ENCODE peak calls at places on chromosomes 6 and 20, in four cellular contexts. One of them, this sample, is unnamed.

GRCh38 chr6:82364087-82365010 is 732 bp downstream of the TPBG start:
- DNase-seq in NCI-H774: peak
- DNase-seq in astrocyte of the cerebellum: no peak
- DNase-seq in stimulated activated CD4-positive, alpha-beta T cell treated with anti-CD3 and anti-CD28 coated beads, Interleukin-1b, Interleukin-23, amount 100 ng/mL, for 48 hours: no peak
- DNase-seq in this sample: no peak

GRCh38 chr20:34165246-34165645 is 53.2 kb upstream of the EIF2S2 start:
- DNase-seq in stimulated activated CD4-positive, alpha-beta T cell treated with anti-CD3 and anti-CD28 coated beads, Interleukin-1b, Interleukin-23, amount 100 ng/mL, for 48 hours: no peak
- DNase-seq in astrocyte of the cerebellum: no peak
- DNase-seq in NCI-H774: no peak
- DNase-seq in this sample: no peak

GRCh38 chr6:73514746-73515110 is 6.1 kb downstream of the EEF1A1 start:
- DNase-seq in NCI-H774: no peak
- DNase-seq in astrocyte of the cerebellum: no peak
- DNase-seq in stimulated activated CD4-positive, alpha-beta T cell treated with anti-CD3 and anti-CD28 coated beads, Interleukin-1b, Interleukin-23, amount 100 ng/mL, for 48 hours: no peak
- DNase-seq in this sample: no peak

GRCh38 chr6:18263561-18264337 is 581 bp downstream of the DEK start:
- DNase-seq in astrocyte of the cerebellum: no peak
- DNase-seq in stimulated activated CD4-positive, alpha-beta T cell treated with anti-CD3 and anti-CD28 coated beads, Interleukin-1b, Interleukin-23, amount 100 ng/mL, for 48 hours: peak
- DNase-seq in NCI-H774: peak
- DNase-seq in this sample: no peak

GRCh38 chr20:53677447-53678314 is 84.0 kb upstream of the ZNF217 start:
- DNase-seq in stimulated activated CD4-positive, alpha-beta T cell treated with anti-CD3 and anti-CD28 coated beads, Interleukin-1b, Interleukin-23, amount 100 ng/mL, for 48 hours: peak
- DNase-seq in NCI-H774: no peak
- DNase-seq in astrocyte of the cerebellum: no peak
- DNase-seq in this sample: peak

GRCh38 chr6:3456794-3457709 is at the start of gene SLC22A23:
- DNase-seq in astrocyte of the cerebellum: no peak
- DNase-seq in stimulated activated CD4-positive, alpha-beta T cell treated with anti-CD3 and anti-CD28 coated beads, Interleukin-1b, Interleukin-23, amount 100 ng/mL, for 48 hours: peak
- DNase-seq in NCI-H774: peak
- DNase-seq in this sample: peak

GRCh38 chr6:167925011-167925410 is 72.5 kb upstream of the KIF25 start:
- DNase-seq in NCI-H774: no peak
- DNase-seq in astrocyte of the cerebellum: no peak
- DNase-seq in stimulated activated CD4-positive, alpha-beta T cell treated with anti-CD3 and anti-CD28 coated beads, Interleukin-1b, Interleukin-23, amount 100 ng/mL, for 48 hours: no peak
- DNase-seq in this sample: no peak

GRCh38 chr6:164581563-164581962 is 727.8 kb downstream of the C6orf118 start:
- DNase-seq in astrocyte of the cerebellum: no peak
- DNase-seq in NCI-H774: no peak
- DNase-seq in stimulated activated CD4-positive, alpha-beta T cell treated with anti-CD3 and anti-CD28 coated beads, Interleukin-1b, Interleukin-23, amount 100 ng/mL, for 48 hours: no peak
- DNase-seq in this sample: no peak

GRCh38 chr20:36700438-36700837 is 45.5 kb downstream of the NDRG3 start:
- DNase-seq in NCI-H774: no peak
- DNase-seq in stimulated activated CD4-positive, alpha-beta T cell treated with anti-CD3 and anti-CD28 coated beads, Interleukin-1b, Interleukin-23, amount 100 ng/mL, for 48 hours: no peak
- DNase-seq in astrocyte of the cerebellum: no peak
- DNase-seq in this sample: no peak

GRCh38 chr6:56760842-56761241 is 118.2 kb upstream of the DST start:
- DNase-seq in stimulated activated CD4-positive, alpha-beta T cell treated with anti-CD3 and anti-CD28 coated beads, Interleukin-1b, Interleukin-23, amount 100 ng/mL, for 48 hours: no peak
- DNase-seq in NCI-H774: no peak
- DNase-seq in astrocyte of the cerebellum: no peak
- DNase-seq in this sample: no peak

GRCh38 chr20:34061695-34062094 is 50.3 kb downstream of the EIF2S2 start:
- DNase-seq in stimulated activated CD4-positive, alpha-beta T cell treated with anti-CD3 and anti-CD28 coated beads, Interleukin-1b, Interleukin-23, amount 100 ng/mL, for 48 hours: no peak
- DNase-seq in astrocyte of the cerebellum: no peak
- DNase-seq in NCI-H774: no peak
- DNase-seq in this sample: no peak

GRCh38 chr6:25623874-25624273 is 28.1 kb upstream of the SCGN start:
- DNase-seq in NCI-H774: no peak
- DNase-seq in astrocyte of the cerebellum: no peak
- DNase-seq in stimulated activated CD4-positive, alpha-beta T cell treated with anti-CD3 and anti-CD28 coated beads, Interleukin-1b, Interleukin-23, amount 100 ng/mL, for 48 hours: no peak
- DNase-seq in this sample: no peak

GRCh38 chr6:89351632-89352328 is 742 bp downstream of the UBE2J1 start:
- DNase-seq in NCI-H774: no peak
- DNase-seq in astrocyte of the cerebellum: no peak
- DNase-seq in stimulated activated CD4-positive, alpha-beta T cell treated with anti-CD3 and anti-CD28 coated beads, Interleukin-1b, Interleukin-23, amount 100 ng/mL, for 48 hours: no peak
- DNase-seq in this sample: no peak

GRCh38 chr20:2986466-2986865 is 57.0 kb upstream of the GNRH2 start:
- DNase-seq in stimulated activated CD4-positive, alpha-beta T cell treated with anti-CD3 and anti-CD28 coated beads, Interleukin-1b, Interleukin-23, amount 100 ng/mL, for 48 hours: peak
- DNase-seq in astrocyte of the cerebellum: no peak
- DNase-seq in NCI-H774: no peak
- DNase-seq in this sample: no peak

GRCh38 chr6:63685453-63686379 is 50.1 kb downstream of the PHF3 start:
- DNase-seq in astrocyte of the cerebellum: no peak
- DNase-seq in NCI-H774: no peak
- DNase-seq in stimulated activated CD4-positive, alpha-beta T cell treated with anti-CD3 and anti-CD28 coated beads, Interleukin-1b, Interleukin-23, amount 100 ng/mL, for 48 hours: no peak
- DNase-seq in this sample: no peak

GRCh38 chr6:146444195-146444594 is 99.4 kb upstream of the RAB32 start:
- DNase-seq in stimulated activated CD4-positive, alpha-beta T cell treated with anti-CD3 and anti-CD28 coated beads, Interleukin-1b, Interleukin-23, amount 100 ng/mL, for 48 hours: no peak
- DNase-seq in NCI-H774: no peak
- DNase-seq in astrocyte of the cerebellum: no peak
- DNase-seq in this sample: no peak

GRCh38 chr20:25584905-25585704 is at the start of gene NINL:
- DNase-seq in stimulated activated CD4-positive, alpha-beta T cell treated with anti-CD3 and anti-CD28 coated beads, Interleukin-1b, Interleukin-23, amount 100 ng/mL, for 48 hours: peak
- DNase-seq in astrocyte of the cerebellum: no peak
- DNase-seq in NCI-H774: peak
- DNase-seq in this sample: peak

GRCh38 chr6:144197919-144198318 is 47.6 kb downstream of the STX11 start:
- DNase-seq in NCI-H774: no peak
- DNase-seq in stimulated activated CD4-positive, alpha-beta T cell treated with anti-CD3 and anti-CD28 coated beads, Interleukin-1b, Interleukin-23, amount 100 ng/mL, for 48 hours: no peak
- DNase-seq in astrocyte of the cerebellum: no peak
- DNase-seq in this sample: no peak

GRCh38 chr20:1060985-1061384 is 57.4 kb upstream of the PSMF1 start:
- DNase-seq in stimulated activated CD4-positive, alpha-beta T cell treated with anti-CD3 and anti-CD28 coated beads, Interleukin-1b, Interleukin-23, amount 100 ng/mL, for 48 hours: no peak
- DNase-seq in NCI-H774: no peak
- DNase-seq in astrocyte of the cerebellum: no peak
- DNase-seq in this sample: no peak

GRCh38 chr20:45467861-45468260 is 1.7 kb upstream of the WFDC2 start:
- DNase-seq in stimulated activated CD4-positive, alpha-beta T cell treated with anti-CD3 and anti-CD28 coated beads, Interleukin-1b, Interleukin-23, amount 100 ng/mL, for 48 hours: no peak
- DNase-seq in NCI-H774: peak
- DNase-seq in astrocyte of the cerebellum: no peak
- DNase-seq in this sample: no peak